ENCODE peak calls at places on chromosomes 4 and X, in nine cellular contexts. R is cortex of kidney; E is heart left ventricle; Z is HS-5; A is activated naive CD4-positive, alpha-beta T cell; G is cardiac fibroblast; J is posterior cingulate gyrus; Q is putamen; K is WTC11. C is an unnamed sample.

GRCh38 chr4:5052424-5052702 is 1.1 kb downstream of the STK32B start:
- DNase-seq in R (no peak), Q (no peak), G (no peak), K (no peak), Z (no peak), A (no peak), J (no peak), E (no peak), C (no peak)

GRCh38 chr4:74805601-74806000 is 11.3 kb upstream of the BTC start:
- DNase-seq in E (no peak), K (no peak), R (no peak), Q (no peak), Z (peak; percentile 45), A (no peak), J (no peak), G (peak; percentile 62), C (peak; percentile 64)

GRCh38 chr4:4627906-4628305 is 86.1 kb upstream of the STX18 start:
- DNase-seq in J (no peak), R (no peak), E (no peak), Z (no peak), K (no peak), G (no peak), A (no peak), Q (no peak), C (no peak)

GRCh38 chrX:133986008-133986683 is 752 bp upstream of the GPC3 start:
- DNase-seq in R (no peak), K (no peak), A (no peak), Q (no peak), E (no peak), Z (no peak), G (no peak), J (no peak), C (no peak)

GRCh38 chr4:54658321-54659093 is 750 bp downstream of the KIT start:
- DNase-seq in J (peak; percentile 93), E (peak; percentile 52), G (peak; percentile 34), Z (peak; percentile 10), K (peak; percentile 60), R (no peak), A (no peak), Q (peak; percentile 58), C (peak; percentile 26)

GRCh38 chr4:144688035-144688569 is 42.1 kb downstream of the HHIP start:
- DNase-seq in G (no peak), J (no peak), K (no peak), Z (no peak), A (no peak), E (no peak), Q (no peak), R (no peak), C (no peak)

GRCh38 chr4:80875642-80876041 is 154.9 kb upstream of the BMP3 start:
- DNase-seq in E (no peak), A (no peak), K (no peak), J (no peak), G (no peak), Q (no peak), R (no peak), Z (no peak), C (no peak)

GRCh38 chr4:48197643-48198237 is 63.7 kb upstream of the TXK start:
- DNase-seq in A (no peak), Q (no peak), K (no peak), E (no peak), R (no peak), Z (no peak), J (no peak), G (no peak), C (no peak)

GRCh38 chr4:55920571-55920970 is 28.2 kb upstream of the CEP135 start:
- DNase-seq in Z (no peak), A (no peak), G (peak; percentile 31), Q (no peak), K (no peak), E (no peak), R (no peak), J (no peak), C (peak; percentile 7)

C was measured in SK-MEL-5.